ENCODE peak calls at places on chromosomes 3 and 15, in five cellular contexts. U, M, V, B and J are unnamed samples. For H3K4me1, the result is how much of the 10 kb centered on the place peaks cover.

GRCh38 chr3:131083190-131083863 is 56.6 kb downstream of the NEK11 start:
- DNase-seq in U (peak), M (peak), V (no peak), B (no peak), J (peak)

GRCh38 chr3:185778069-185778468 is 46.8 kb downstream of the IGF2BP2 start:
- DNase-seq in U (no peak), M (no peak), V (no peak), B (no peak), J (no peak)

GRCh38 chr15:45670061-45670460 is 35.2 kb downstream of the SQOR start:
- DNase-seq in U (no peak), M (no peak), V (no peak), B (no peak), J (no peak)

GRCh38 chr15:89203705-89204273 is 17.6 kb downstream of the RLBP1 start:
- DNase-seq in U (no peak), M (no peak), V (no peak), B (no peak), J (no peak)

GRCh38 chr15:86663304-86663703 is 583.6 kb downstream of the AGBL1 start:
- DNase-seq in U (no peak), M (no peak), V (no peak), B (no peak), J (no peak)

GRCh38 chr3:82495655-82496054 is 734.2 kb upstream of the GBE1 start:
- DNase-seq in U (no peak), M (no peak), V (no peak), B (no peak), J (no peak)

GRCh38 chr3:65995030-65995429 is 43.7 kb downstream of the MAGI1 start:
- DNase-seq in U (peak), M (no peak), V (no peak), B (peak), J (no peak)

GRCh38 chr3:142447308-142447851 is 457 bp downstream of the XRN1 start:
- DNase-seq in U (peak), M (no peak), V (no peak), B (peak), J (peak)

GRCh38 chr15:73139416-73140082 is 87.3 kb downstream of the NEO1 start:
- DNase-seq in U (no peak), M (no peak), V (no peak), B (peak), J (no peak)

GRCh38 chr15:51499379-51499976 is 123.1 kb downstream of the DMXL2 start:
- DNase-seq in U (peak), M (no peak), V (no peak), B (peak), J (no peak)

GRCh38 chr3:144810150-144810549 is 838.5 kb downstream of the DIPK2A start:
- DNase-seq in U (no peak), M (no peak), V (no peak), B (no peak), J (no peak)

GRCh38 chr3:27666708-27667107 is 55.4 kb downstream of the EOMES start:
- DNase-seq in U (peak), M (peak), V (peak), B (peak), J (peak)

GRCh38 chr15:42091753-42092665 is 2.4 kb downstream of the PLA2G4D start:
- DNase-seq in U (no peak), M (peak), V (peak), B (no peak), J (no peak)

GRCh38 chr3:143120716-143121239 is 1.2 kb downstream of the CHST2 start:
- DNase-seq in U (peak), M (peak), V (no peak), B (peak), J (peak)

GRCh38 chr3:147397911-147398809 is 8.2 kb downstream of the ZIC4 start:
- DNase-seq in U (no peak), M (peak), V (no peak), B (no peak), J (no peak)

GRCh38 chr3:80688814-80689213 is 921.0 kb upstream of the ROBO1 start:
- DNase-seq in U (peak), M (no peak), V (no peak), B (no peak), J (no peak)

GRCh38 chr3:193640728-193641127 is 47.7 kb downstream of the OPA1 start:
- DNase-seq in U (peak), M (no peak), V (no peak), B (peak), J (no peak)

GRCh38 chr3:72255736-72256559 is 471.0 kb upstream of the PROK2 start:
- DNase-seq in U (no peak), M (no peak), V (no peak), B (no peak), J (no peak)

GRCh38 chr3:30311781-30312180 is 294.6 kb upstream of the TGFBR2 start:
- DNase-seq in U (no peak), M (no peak), V (no peak), B (no peak), J (peak)

GRCh38 chr3:172869356-172869755 is 118.8 kb downstream of the ECT2 start:
- DNase-seq in U (no peak), M (no peak), V (no peak), B (no peak), J (no peak)

GRCh38 chr3:182220013-182220412 is 508.3 kb downstream of the SOX2 start:
- DNase-seq in U (no peak), M (no peak), V (no peak), B (no peak), J (no peak)

GRCh38 chr15:71272932-71273331 is 157.7 kb downstream of the THSD4 start:
- DNase-seq in U (peak), M (no peak), V (no peak), B (peak), J (no peak)

GRCh38 chr3:71662056-71662455 is 63.1 kb downstream of the EIF4E3 start:
- DNase-seq in U (peak), M (no peak), V (no peak), B (no peak), J (no peak)

GRCh38 chr3:127419140-127419539 is 131.3 kb upstream of the PRR20G start:
- DNase-seq in U (no peak), M (no peak), V (peak), B (no peak), J (no peak)

GRCh38 chr3:179488213-179488612 is 36.9 kb upstream of the GNB4 start:
- DNase-seq in U (no peak), M (no peak), V (no peak), B (no peak), J (no peak)

GRCh38 chr3:33372218-33373081 is 67.8 kb downstream of the UBP1 start:
- DNase-seq in U (peak), M (no peak), V (no peak), B (peak), J (no peak)

GRCh38 chr3:141477224-141477623 is 9.6 kb upstream of the RASA2 start:
- DNase-seq in U (peak), M (no peak), V (no peak), B (peak), J (no peak)

GRCh38 chr15:54088837-54089236 is 110.6 kb downstream of the UNC13C start:
- DNase-seq in U (no peak), M (no peak), V (no peak), B (no peak), J (no peak)
- H3K4me1 ChIP-seq in U (under half), M (under half), V (under half), B (under half), J (under half)

GRCh38 chr15:62912808-62913207 is 129.7 kb upstream of the TPM1 start:
- DNase-seq in U (no peak), M (peak), V (no peak), B (no peak), J (no peak)
- TF ChIP-seq CTCF in U (no peak), M (peak), V (no peak), B (no peak), J (no peak)

GRCh38 chr3:53238051-53238850 is 17.6 kb downstream of the TKT start:
- DNase-seq in U (peak), M (no peak), V (no peak), B (peak), J (peak)
- H3K4me1 ChIP-seq in U (under half), M (under half), V (under half), B (under half), J (half or more)

GRCh38 chr3:102530443-102531195 is 95.8 kb downstream of the ZPLD1 start:
- DNase-seq in U (peak), M (no peak), V (no peak), B (peak), J (no peak)

GRCh38 chr3:102531686-102532085 is 96.9 kb downstream of the ZPLD1 start:
- DNase-seq in U (peak), M (no peak), V (no peak), B (no peak), J (no peak)

GRCh38 chr3:102528727-102529126 is 93.9 kb downstream of the ZPLD1 start:
- DNase-seq in U (no peak), M (no peak), V (no peak), B (no peak), J (no peak)

GRCh38 chr3:102526865-102527264 is 92.0 kb downstream of the ZPLD1 start:
- DNase-seq in U (no peak), M (no peak), V (no peak), B (no peak), J (no peak)

DNA sequence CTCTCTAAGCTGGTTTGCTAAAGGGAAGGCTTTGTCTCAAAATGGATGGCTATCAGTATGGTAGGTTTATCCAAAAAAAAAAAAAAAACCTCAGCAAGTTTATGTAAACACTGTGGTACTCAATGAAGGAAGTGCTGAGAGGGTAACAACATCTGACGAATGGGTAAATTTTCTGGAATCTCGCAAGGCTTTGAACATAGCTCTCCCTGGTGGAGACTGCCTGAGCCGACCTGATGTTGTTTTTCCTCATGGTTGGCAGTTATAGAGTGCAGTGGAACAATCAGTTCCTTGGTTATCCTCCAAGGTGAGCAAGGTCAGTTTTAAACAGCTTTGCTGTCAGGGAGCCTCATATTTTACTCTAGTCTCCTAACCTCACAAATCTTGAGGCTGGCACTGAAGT is 94.6 kb downstream of the ZPLD1 start:
- DNase-seq in U (peak), M (peak), V (no peak), B (peak), J (no peak)
- TF ChIP-seq CTCF in U (peak), M (peak), V (peak), B (peak), J (no peak)

GRCh38 chr3:177694316-177694715 is 497.0 kb upstream of the TBL1XR1 start:
- DNase-seq in U (peak), M (no peak), V (no peak), B (peak), J (no peak)
- H3K4me1 ChIP-seq in U (under half), M (under half), V (under half), B (under half), J (under half)

GRCh38 chr3:149534082-149534481 is 59.6 kb downstream of the TM4SF4 start:
- DNase-seq in U (no peak), M (no peak), V (no peak), B (no peak), J (no peak)

GRCh38 chr3:149529099-149529498 is 54.6 kb downstream of the TM4SF4 start:
- DNase-seq in U (no peak), M (no peak), V (no peak), B (no peak), J (no peak)

GRCh38 chr3:149534671-149535394 is 60.3 kb downstream of the TM4SF4 start:
- DNase-seq in U (peak), M (no peak), V (no peak), B (peak), J (no peak)

GRCh38 chr3:149535395-149535685 is 60.8 kb downstream of the TM4SF4 start:
- DNase-seq in U (no peak), M (no peak), V (no peak), B (no peak), J (no peak)

GRCh38 chr3:149532463-149533180 is 58.1 kb downstream of the TM4SF4 start:
- DNase-seq in U (no peak), M (no peak), V (no peak), B (no peak), J (no peak)
- TF ChIP-seq CTCF in U (no peak), M (no peak), V (no peak), B (no peak), J (no peak)